ENCODE peak calls at places on chromosomes 5 and 9, in ten cellular contexts. One of them, this sample, is unnamed.

GRCh38 chr9:73151653-73152382 is at the start of gene ANXA1:
- DNase-seq in glutamatergic neuron: no peak
- DNase-seq in stimulated activated naive CD8-positive, alpha-beta T cell treated with anti-CD3 and anti-CD28 coated beads, Interleukin-15, amount 100 ng/mL, for 72 hours: no peak
- DNase-seq in stimulated activated CD4-positive, alpha-beta T cell treated with anti-CD3 and anti-CD28 coated beads, TNF-alpha, amount 100 ng/mL, for 24 hours: no peak
- DNase-seq in mesenteric fat pad: no peak
- DNase-seq in Ammon's horn: no peak
- DNase-seq in foreskin fibroblast: peak
- DNase-seq in NCI-H1048: peak
- DNase-seq in upper lobe of right lung: no peak
- DNase-seq in Daoy: peak
- DNase-seq in this sample: no peak

GRCh38 chr9:130707225-130707976 is 13.8 kb downstream of the EXOSC2 start:
- DNase-seq in Daoy: peak
- DNase-seq in Ammon's horn: peak
- DNase-seq in upper lobe of right lung: no peak
- DNase-seq in foreskin fibroblast: peak
- DNase-seq in glutamatergic neuron: peak
- DNase-seq in stimulated activated CD4-positive, alpha-beta T cell treated with anti-CD3 and anti-CD28 coated beads, TNF-alpha, amount 100 ng/mL, for 24 hours: peak
- DNase-seq in NCI-H1048: peak
- DNase-seq in stimulated activated naive CD8-positive, alpha-beta T cell treated with anti-CD3 and anti-CD28 coated beads, Interleukin-15, amount 100 ng/mL, for 72 hours: peak
- DNase-seq in mesenteric fat pad: no peak
- DNase-seq in this sample: no peak

GRCh38 chr9:92325269-92325990 is at the start of the genes CENPP and NOL8:
- DNase-seq in Ammon's horn: peak
- DNase-seq in foreskin fibroblast: peak
- DNase-seq in mesenteric fat pad: peak
- DNase-seq in stimulated activated naive CD8-positive, alpha-beta T cell treated with anti-CD3 and anti-CD28 coated beads, Interleukin-15, amount 100 ng/mL, for 72 hours: peak
- DNase-seq in upper lobe of right lung: peak
- DNase-seq in stimulated activated CD4-positive, alpha-beta T cell treated with anti-CD3 and anti-CD28 coated beads, TNF-alpha, amount 100 ng/mL, for 24 hours: peak
- DNase-seq in Daoy: peak
- DNase-seq in glutamatergic neuron: peak
- DNase-seq in NCI-H1048: peak
- DNase-seq in this sample: peak

GRCh38 chr9:6049798-6050197 is 34.4 kb upstream of the RANBP6 start:
- DNase-seq in upper lobe of right lung: no peak
- DNase-seq in foreskin fibroblast: no peak
- DNase-seq in stimulated activated CD4-positive, alpha-beta T cell treated with anti-CD3 and anti-CD28 coated beads, TNF-alpha, amount 100 ng/mL, for 24 hours: no peak
- DNase-seq in NCI-H1048: no peak
- DNase-seq in stimulated activated naive CD8-positive, alpha-beta T cell treated with anti-CD3 and anti-CD28 coated beads, Interleukin-15, amount 100 ng/mL, for 72 hours: no peak
- DNase-seq in Ammon's horn: no peak
- DNase-seq in mesenteric fat pad: no peak
- DNase-seq in Daoy: peak
- DNase-seq in glutamatergic neuron: no peak
- DNase-seq in this sample: peak

GRCh38 chr5:107320851-107321250 is 349.9 kb downstream of the EFNA5 start:
- DNase-seq in upper lobe of right lung: no peak
- DNase-seq in Daoy: no peak
- DNase-seq in foreskin fibroblast: no peak
- DNase-seq in NCI-H1048: no peak
- DNase-seq in glutamatergic neuron: no peak
- DNase-seq in Ammon's horn: no peak
- DNase-seq in stimulated activated CD4-positive, alpha-beta T cell treated with anti-CD3 and anti-CD28 coated beads, TNF-alpha, amount 100 ng/mL, for 24 hours: no peak
- DNase-seq in stimulated activated naive CD8-positive, alpha-beta T cell treated with anti-CD3 and anti-CD28 coated beads, Interleukin-15, amount 100 ng/mL, for 72 hours: no peak
- DNase-seq in mesenteric fat pad: no peak
- DNase-seq in this sample: no peak

GRCh38 chr5:40441733-40442132 is 238.0 kb upstream of the PTGER4 start:
- DNase-seq in foreskin fibroblast: no peak
- DNase-seq in stimulated activated naive CD8-positive, alpha-beta T cell treated with anti-CD3 and anti-CD28 coated beads, Interleukin-15, amount 100 ng/mL, for 72 hours: no peak
- DNase-seq in Ammon's horn: no peak
- DNase-seq in Daoy: no peak
- DNase-seq in NCI-H1048: no peak
- DNase-seq in glutamatergic neuron: no peak
- DNase-seq in upper lobe of right lung: no peak
- DNase-seq in mesenteric fat pad: no peak
- DNase-seq in stimulated activated CD4-positive, alpha-beta T cell treated with anti-CD3 and anti-CD28 coated beads, TNF-alpha, amount 100 ng/mL, for 24 hours: no peak
- DNase-seq in this sample: no peak

GRCh38 chr9:121454972-121455371 is 44.7 kb downstream of the GGTA1 start:
- DNase-seq in upper lobe of right lung: no peak
- DNase-seq in stimulated activated naive CD8-positive, alpha-beta T cell treated with anti-CD3 and anti-CD28 coated beads, Interleukin-15, amount 100 ng/mL, for 72 hours: no peak
- DNase-seq in Ammon's horn: no peak
- DNase-seq in NCI-H1048: no peak
- DNase-seq in stimulated activated CD4-positive, alpha-beta T cell treated with anti-CD3 and anti-CD28 coated beads, TNF-alpha, amount 100 ng/mL, for 24 hours: no peak
- DNase-seq in foreskin fibroblast: no peak
- DNase-seq in Daoy: no peak
- DNase-seq in mesenteric fat pad: no peak
- DNase-seq in glutamatergic neuron: no peak
- DNase-seq in this sample: peak

GRCh38 chr5:147690595-147690994 is 91.9 kb downstream of the JAKMIP2 start:
- DNase-seq in Ammon's horn: no peak
- DNase-seq in foreskin fibroblast: no peak
- DNase-seq in stimulated activated CD4-positive, alpha-beta T cell treated with anti-CD3 and anti-CD28 coated beads, TNF-alpha, amount 100 ng/mL, for 24 hours: no peak
- DNase-seq in mesenteric fat pad: no peak
- DNase-seq in stimulated activated naive CD8-positive, alpha-beta T cell treated with anti-CD3 and anti-CD28 coated beads, Interleukin-15, amount 100 ng/mL, for 72 hours: no peak
- DNase-seq in glutamatergic neuron: no peak
- DNase-seq in NCI-H1048: no peak
- DNase-seq in upper lobe of right lung: no peak
- DNase-seq in Daoy: peak
- DNase-seq in this sample: no peak

GRCh38 chr5:64457846-64458245 is 48.0 kb upstream of the RGS7BP start:
- DNase-seq in stimulated activated CD4-positive, alpha-beta T cell treated with anti-CD3 and anti-CD28 coated beads, TNF-alpha, amount 100 ng/mL, for 24 hours: no peak
- DNase-seq in upper lobe of right lung: no peak
- DNase-seq in Ammon's horn: no peak
- DNase-seq in mesenteric fat pad: no peak
- DNase-seq in foreskin fibroblast: no peak
- DNase-seq in NCI-H1048: no peak
- DNase-seq in glutamatergic neuron: no peak
- DNase-seq in stimulated activated naive CD8-positive, alpha-beta T cell treated with anti-CD3 and anti-CD28 coated beads, Interleukin-15, amount 100 ng/mL, for 72 hours: no peak
- DNase-seq in Daoy: no peak
- DNase-seq in this sample: no peak

GRCh38 chr9:106179181-106179580 is 484.8 kb downstream of the TMEM38B start:
- DNase-seq in foreskin fibroblast: no peak
- DNase-seq in mesenteric fat pad: no peak
- DNase-seq in stimulated activated CD4-positive, alpha-beta T cell treated with anti-CD3 and anti-CD28 coated beads, TNF-alpha, amount 100 ng/mL, for 24 hours: no peak
- DNase-seq in glutamatergic neuron: no peak
- DNase-seq in Daoy: no peak
- DNase-seq in upper lobe of right lung: no peak
- DNase-seq in Ammon's horn: no peak
- DNase-seq in NCI-H1048: no peak
- DNase-seq in stimulated activated naive CD8-positive, alpha-beta T cell treated with anti-CD3 and anti-CD28 coated beads, Interleukin-15, amount 100 ng/mL, for 72 hours: no peak
- DNase-seq in this sample: no peak

This sample was measured in GM20000.